ENCODE peak calls at places on chromosomes 4 and X, in four cellular contexts. L is K562, G is A549, V is IMR-90. X is an unnamed sample.

GRCh38 chrX:154019633-154020499 is at the start of gene IRAK1:
- DNase-seq in L (peak; percentile 85), G (peak; percentile 60), V (peak; percentile 52), X (peak; percentile 89)

GRCh38 chrX:19744231-19744630 is 143.2 kb downstream of the SH3KBP1 start:
- DNase-seq in L (no peak), G (no peak), V (no peak), X (no peak)

GRCh38 chr4:53010320-53010719 is 148.2 kb downstream of the RASL11B start:
- DNase-seq in L (no peak), G (no peak), V (peak; percentile 53), X (no peak)

GRCh38 chr4:96312049-96312685 is 472.3 kb downstream of the PDHA2 start:
- DNase-seq in L (no peak), G (no peak), V (no peak), X (no peak)

GRCh38 chr4:78937837-78938236 is 1.4 kb downstream of the PAQR3 start:
- DNase-seq in L (no peak), G (peak; percentile 8), V (peak; percentile 16), X (no peak)

GRCh38 chrX:109632906-109633504 is 8.0 kb upstream of the KCNE5 start:
- DNase-seq in L (peak; percentile 34), G (peak; percentile 20), V (peak; percentile 26), X (peak; percentile 34)

GRCh38 chrX:150211988-150212387 is 151.1 kb upstream of the MAMLD1 start:
- DNase-seq in L (no peak), G (no peak), V (peak; percentile 74), X (no peak)

GRCh38 chr4:99586747-99587146 is 12.1 kb downstream of the MTTP start:
- DNase-seq in L (no peak), G (no peak), V (no peak), X (no peak)

GRCh38 chrX:140572724-140573123 is 67.9 kb upstream of the SOX3 start:
- DNase-seq in L (peak; percentile 4), G (peak; percentile 51), V (peak; percentile 34), X (peak; percentile 21)

GRCh38 chr4:16838226-16838875 is 60.1 kb downstream of the LDB2 start:
- DNase-seq in L (no peak), G (no peak), V (no peak), X (no peak)

DNA sequence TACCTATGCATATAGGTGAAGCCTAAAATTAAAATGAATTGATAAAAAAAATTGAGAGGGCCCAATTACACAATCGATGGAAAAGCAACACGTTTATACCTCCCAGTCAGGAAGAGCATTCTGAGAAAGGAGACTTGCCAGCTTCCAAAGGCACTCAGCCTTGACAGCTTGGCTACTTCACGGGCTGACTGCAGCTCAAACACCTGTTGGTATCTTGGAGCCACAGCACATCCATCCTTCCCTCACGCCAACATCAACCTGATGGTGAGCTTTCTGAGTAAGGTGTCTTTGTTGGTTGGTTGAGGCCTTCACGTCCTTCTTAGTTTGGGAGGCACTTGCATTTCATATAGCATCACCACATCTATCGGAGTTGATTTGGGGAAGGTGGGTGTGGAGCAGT is 598.9 kb upstream of the DIPK2B start:
- DNase-seq in L (no peak), G (no peak), V (no peak), X (no peak)
- H3K4me3 ChIP-seq in L (no peak overlapping the region), G (no peak overlapping the region), V (no peak overlapping the region), X (peak overlapping the region; percentile 20)

GRCh38 chr4:82951196-82951595 is 50.7 kb downstream of the THAP9 start:
- DNase-seq in L (no peak), G (no peak), V (peak; percentile 10), X (no peak)
- TF ChIP-seq USF2 in L (no peak), G (no peak), V (no peak), X (no peak)

DNA sequence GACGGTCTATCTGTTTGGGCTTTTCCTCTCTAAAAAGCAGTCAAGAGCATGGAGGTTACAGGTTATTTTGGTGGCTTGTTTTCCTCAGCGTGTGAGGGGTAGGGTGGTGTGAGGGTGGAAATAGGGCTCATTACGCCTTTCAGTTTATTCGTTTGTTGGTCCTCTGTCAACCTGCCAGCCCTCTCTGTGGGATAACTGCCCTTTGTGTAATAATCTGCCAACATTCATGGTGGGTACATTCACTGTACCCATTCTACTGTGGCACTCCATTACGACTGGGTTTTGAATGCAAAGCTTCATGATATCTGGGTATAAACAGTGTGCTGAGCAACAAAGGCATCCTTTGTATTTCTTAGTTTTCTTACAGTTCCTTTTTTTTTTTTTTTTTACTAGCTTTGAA is 136.4 kb downstream of the ADGRL3 start:
- DNase-seq in L (no peak), G (no peak), V (no peak), X (no peak)
- H3K4me2 ChIP-seq in L (no peak overlapping the region), G (no peak overlapping the region), V (no peak overlapping the region), X (no peak overlapping the region)

DNA sequence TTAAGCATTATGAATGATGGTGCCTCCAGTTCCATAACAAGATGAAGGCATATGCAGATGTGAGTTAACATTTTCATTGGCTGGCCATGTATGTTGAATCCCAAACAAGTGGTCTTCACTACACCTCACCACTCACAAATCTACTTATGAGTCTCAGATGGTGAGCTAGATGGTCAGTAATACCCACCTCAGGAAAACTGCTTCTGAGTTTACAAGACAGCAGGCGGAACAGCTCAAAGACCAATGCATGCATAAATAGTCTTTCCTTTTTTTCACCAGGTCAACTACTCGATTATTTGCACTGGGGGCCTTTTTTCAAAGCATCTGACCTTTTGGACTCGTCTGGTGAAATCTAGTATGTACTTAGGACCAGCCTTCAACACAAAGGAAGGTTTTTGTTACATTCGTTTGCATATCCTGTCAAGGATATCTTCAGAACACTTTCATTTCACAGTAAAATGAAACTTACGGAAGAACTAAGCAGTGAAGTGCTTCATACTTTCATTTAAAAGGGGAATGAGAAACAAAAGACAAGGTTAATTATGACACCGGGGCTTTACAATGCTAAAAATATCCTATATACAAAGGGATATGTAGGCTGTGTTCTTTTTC is 23.1 kb upstream of the TLR7 start:
- DNase-seq in L (no peak), G (no peak), V (no peak), X (no peak)
- H3K4me3 ChIP-seq in L (no peak overlapping the region), G (no peak overlapping the region), V (no peak overlapping the region), X (no peak overlapping the region)

GRCh38 chrX:8879750-8880149 is 78.6 kb upstream of the FAM9A start:
- DNase-seq in L (peak; percentile 57), G (peak; percentile 26), V (peak; percentile 3), X (peak; percentile 33)
- TF ChIP-seq USF2 in L (no peak), G (no peak), V (no peak), X (no peak)

GRCh38 chr4:6918345-6918744 is 8.7 kb downstream of the TBC1D14 start:
- DNase-seq in L (no peak), G (no peak), V (no peak), X (no peak)

GRCh38 chr4:6917445-6918241 is 8.0 kb downstream of the TBC1D14 start:
- DNase-seq in L (peak; percentile 66), G (peak; percentile 84), V (no peak), X (peak; percentile 56)

GRCh38 chr4:6916069-6916586 is 6.5 kb downstream of the TBC1D14 start:
- DNase-seq in L (no peak), G (no peak), V (no peak), X (no peak)

GRCh38 chr4:6915041-6916005 is 5.7 kb downstream of the TBC1D14 start:
- DNase-seq in L (no peak), G (no peak), V (no peak), X (no peak)

GRCh38 chr4:6916587-6917444 is 7.2 kb downstream of the TBC1D14 start:
- DNase-seq in L (peak; percentile 81), G (peak; percentile 31), V (no peak), X (no peak)
- H3K4me2 ChIP-seq in L (peak overlapping the region; percentile 74), G (peak overlapping the region; percentile 89), V (no peak overlapping the region), X (peak overlapping the region; percentile 3)

DNA sequence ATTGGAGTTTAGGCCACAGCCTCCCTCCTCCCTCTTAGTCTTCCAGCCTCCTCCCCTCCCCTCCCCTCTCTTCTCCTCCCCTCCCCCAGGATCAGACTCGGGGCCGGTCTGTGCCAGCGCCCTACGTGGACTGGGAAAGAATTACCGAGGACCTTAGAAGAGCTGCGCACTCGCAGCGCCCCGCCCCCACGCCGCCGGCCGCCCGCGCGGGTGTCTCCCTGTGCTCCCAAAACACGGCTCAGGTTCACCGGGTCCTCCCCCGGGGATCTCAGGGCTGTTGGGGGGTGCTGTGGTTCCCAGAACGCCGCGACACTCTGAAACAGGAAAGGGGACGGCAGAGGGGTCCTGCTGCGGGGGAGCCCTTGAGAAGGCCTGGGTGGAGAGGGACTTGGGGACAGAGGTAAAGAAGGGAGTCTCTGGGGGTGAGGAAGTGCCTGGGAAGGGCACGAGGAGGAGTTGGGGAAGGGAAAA is 122.2 kb upstream of the TBL1X start:
- DNase-seq in L (peak; percentile 90), G (peak; percentile 91), V (peak; percentile 80), X (peak; percentile 90)
- H3K4me3 ChIP-seq in L (peak overlapping the region; percentile 56), G (peak overlapping the region; percentile 26), V (no peak overlapping the region), X (no peak overlapping the region)

GRCh38 chrX:111098874-111099273 is 2.9 kb downstream of the PAK3 start:
- DNase-seq in L (peak; percentile 69), G (peak; percentile 47), V (peak; percentile 11), X (peak; percentile 68)
- TF ChIP-seq USF2 in L (no peak), G (no peak), V (no peak), X (no peak)

X was measured in SK-N-SH.